ENCODE peak calls at places on chromosomes 4 and X, in six cellular contexts. X, A, D, Q, V and G are unnamed samples.

GRCh38 chrX:115616943-115617563 is 56.1 kb downstream of the PLS3 start:
- DNase-seq in X (peak; percentile 73), A (peak; percentile 89), D (peak; percentile 90), Q (no peak), V (peak; percentile 88), G (peak; percentile 80)

GRCh38 chrX:115949900-115950822 is 220.4 kb upstream of the AGTR2 start:
- DNase-seq in X (no peak), A (no peak), D (no peak), Q (no peak), V (no peak), G (peak; percentile 13)

GRCh38 chr4:149987330-149987751 is 90.9 kb upstream of the DCLK2 start:
- DNase-seq in X (no peak), A (peak; percentile 50), D (peak; percentile 27), Q (no peak), V (no peak), G (no peak)

GRCh38 chr4:125316391-125316780 is 1.6 kb downstream of the FAT4 start:
- DNase-seq in X (peak; percentile 77), A (peak; percentile 49), D (no peak), Q (no peak), V (no peak), G (peak; percentile 67)

GRCh38 chrX:74349387-74349786 is 45.4 kb downstream of the ZCCHC13 start:
- DNase-seq in X (peak; percentile 65), A (peak; percentile 82), D (peak; percentile 77), Q (no peak), V (peak; percentile 85), G (peak; percentile 41)

GRCh38 chr4:111806331-111806730 is 338.9 kb upstream of the FAM241A start:
- DNase-seq in X (peak; percentile 8), A (no peak), D (no peak), Q (no peak), V (no peak), G (peak; percentile 38)

GRCh38 chrX:53280703-53281320 is 572 bp downstream of the IQSEC2 start:
- DNase-seq in X (peak; percentile 54), A (peak; percentile 49), D (peak; percentile 36), Q (no peak), V (peak; percentile 48), G (peak; percentile 49)

GRCh38 chr4:161404346-161405110 is 759.3 kb downstream of the FSTL5 start:
- DNase-seq in X (no peak), A (peak; percentile 30), D (peak; percentile 28), Q (no peak), V (peak; percentile 58), G (no peak)

GRCh38 chr4:15233626-15234025 is 194.2 kb upstream of the C1QTNF7 start:
- DNase-seq in X (no peak), A (peak; percentile 52), D (no peak), Q (no peak), V (peak; percentile 12), G (no peak)

GRCh38 chr4:174775366-174775765 is 53.7 kb downstream of the GLRA3 start:
- DNase-seq in X (no peak), A (no peak), D (no peak), Q (no peak), V (no peak), G (no peak)

GRCh38 chrX:132491191-132491590 is 2.4 kb upstream of the MBNL3 start:
- DNase-seq in X (peak; percentile 62), A (no peak), D (no peak), Q (no peak), V (no peak), G (peak; percentile 63)

GRCh38 chr4:152415980-152416379 is 119.9 kb downstream of the FBXW7 start:
- DNase-seq in X (peak; percentile 28), A (peak; percentile 71), D (peak; percentile 45), Q (no peak), V (peak; percentile 61), G (peak; percentile 5)

GRCh38 chr4:41108481-41108880 is 105.9 kb downstream of the APBB2 start:
- DNase-seq in X (no peak), A (no peak), D (no peak), Q (no peak), V (no peak), G (no peak)

GRCh38 chr4:8310306-8310705 is 40.8 kb downstream of the HTRA3 start:
- DNase-seq in X (no peak), A (no peak), D (no peak), Q (no peak), V (no peak), G (no peak)

GRCh38 chr4:163111588-163111987 is 55.1 kb downstream of the NAF1 start:
- DNase-seq in X (peak; percentile 10), A (peak; percentile 43), D (peak; percentile 7), Q (no peak), V (no peak), G (peak; percentile 9)

GRCh38 chrX:2898861-2899512 is 30.2 kb downstream of the ARSD start:
- DNase-seq in X (peak; percentile 71), A (no peak), D (no peak), Q (no peak), V (no peak), G (no peak)

GRCh38 chr4:177367336-177367735 is 57.7 kb downstream of the NEIL3 start:
- DNase-seq in X (peak; percentile 50), A (peak; percentile 37), D (no peak), Q (no peak), V (peak; percentile 71), G (peak; percentile 13)

GRCh38 chr4:139934786-139935330 is 219.1 kb downstream of the MAML3 start:
- DNase-seq in X (peak; percentile 73), A (no peak), D (no peak), Q (no peak), V (no peak), G (no peak)

GRCh38 chr4:71236226-71236625 is 102.6 kb upstream of the SLC4A4 start:
- DNase-seq in X (no peak), A (no peak), D (no peak), Q (no peak), V (no peak), G (no peak)

GRCh38 chr4:107825072-107825789 is 499 bp downstream of the SGMS2 start:
- DNase-seq in X (peak; percentile 74), A (peak; percentile 66), D (peak; percentile 46), Q (peak; percentile 30), V (peak; percentile 55), G (peak; percentile 70)

GRCh38 chr4:177242651-177243296 is 66.9 kb upstream of the NEIL3 start:
- DNase-seq in X (no peak), A (no peak), D (peak; percentile 19), Q (no peak), V (peak; percentile 26), G (no peak)

GRCh38 chr4:118776166-118776954 is 59.6 kb downstream of the SEC24D start:
- DNase-seq in X (peak; percentile 34), A (peak; percentile 76), D (peak; percentile 68), Q (no peak), V (peak; percentile 78), G (peak; percentile 43)

GRCh38 chr4:102503301-102503746 is 2.2 kb downstream of the NFKB1 start:
- DNase-seq in X (peak; percentile 22), A (no peak), D (no peak), Q (no peak), V (no peak), G (peak; percentile 42)

GRCh38 chr4:39085891-39086290 is 23.9 kb downstream of the KLHL5 start:
- DNase-seq in X (no peak), A (peak; percentile 38), D (peak; percentile 48), Q (no peak), V (peak; percentile 96), G (peak; percentile 83)

GRCh38 chrX:40318796-40319195 is 221.0 kb upstream of the BCOR start:
- DNase-seq in X (no peak), A (no peak), D (no peak), Q (no peak), V (no peak), G (no peak)

GRCh38 chrX:109384569-109385174 is 97.2 kb downstream of the GUCY2F start:
- DNase-seq in X (peak; percentile 43), A (peak; percentile 63), D (peak; percentile 54), Q (peak; percentile 32), V (no peak), G (peak; percentile 54)

GRCh38 chrX:152614786-152615185 is 22.9 kb upstream of the GABRQ start:
- DNase-seq in X (no peak), A (no peak), D (no peak), Q (no peak), V (no peak), G (no peak)

GRCh38 chr4:178937130-178937529 is 1494.9 kb upstream of the AGA start:
- DNase-seq in X (peak; percentile 24), A (no peak), D (peak; percentile 24), Q (no peak), V (peak; percentile 5), G (peak; percentile 68)

GRCh38 chrX:94758130-94758529 is 1084.1 kb downstream of the FAM133A start:
- DNase-seq in X (no peak), A (no peak), D (no peak), Q (no peak), V (no peak), G (no peak)
- TF ChIP-seq CTCF in X (no peak), A (no peak), D (no peak), Q (no peak), V (no peak), G (no peak)

GRCh38 chr4:26458104-26458503 is 32.2 kb downstream of the CCKAR start:
- DNase-seq in X (no peak), A (peak; percentile 80), D (peak; percentile 84), Q (no peak), V (peak; percentile 77), G (no peak)

GRCh38 chr4:26455571-26455970 is 34.7 kb downstream of the CCKAR start:
- DNase-seq in X (no peak), A (no peak), D (no peak), Q (no peak), V (no peak), G (no peak)

GRCh38 chr4:26459756-26460530 is 30.3 kb downstream of the CCKAR start:
- DNase-seq in X (no peak), A (no peak), D (peak; percentile 51), Q (no peak), V (peak; percentile 68), G (no peak)

GRCh38 chr4:26457412-26457811 is 32.9 kb downstream of the CCKAR start:
- DNase-seq in X (no peak), A (no peak), D (no peak), Q (no peak), V (no peak), G (no peak)

GRCh38 chr4:26459054-26459755 is 31.1 kb downstream of the CCKAR start:
- DNase-seq in X (peak; percentile 67), A (peak; percentile 87), D (peak; percentile 72), Q (no peak), V (peak; percentile 71), G (peak; percentile 65)
- TF ChIP-seq CTCF in X (peak; percentile 67), A (peak; percentile 71), D (peak; percentile 66), Q (peak; percentile 74), V (peak; percentile 67), G (peak; percentile 49)

GRCh38 chr4:188341428-188341827 is 202.2 kb downstream of the TRIML1 start:
- DNase-seq in X (no peak), A (no peak), D (no peak), Q (no peak), V (no peak), G (no peak)
- TF ChIP-seq CTCF in X (no peak), A (no peak), D (no peak), Q (no peak), V (no peak), G (no peak)

DNA sequence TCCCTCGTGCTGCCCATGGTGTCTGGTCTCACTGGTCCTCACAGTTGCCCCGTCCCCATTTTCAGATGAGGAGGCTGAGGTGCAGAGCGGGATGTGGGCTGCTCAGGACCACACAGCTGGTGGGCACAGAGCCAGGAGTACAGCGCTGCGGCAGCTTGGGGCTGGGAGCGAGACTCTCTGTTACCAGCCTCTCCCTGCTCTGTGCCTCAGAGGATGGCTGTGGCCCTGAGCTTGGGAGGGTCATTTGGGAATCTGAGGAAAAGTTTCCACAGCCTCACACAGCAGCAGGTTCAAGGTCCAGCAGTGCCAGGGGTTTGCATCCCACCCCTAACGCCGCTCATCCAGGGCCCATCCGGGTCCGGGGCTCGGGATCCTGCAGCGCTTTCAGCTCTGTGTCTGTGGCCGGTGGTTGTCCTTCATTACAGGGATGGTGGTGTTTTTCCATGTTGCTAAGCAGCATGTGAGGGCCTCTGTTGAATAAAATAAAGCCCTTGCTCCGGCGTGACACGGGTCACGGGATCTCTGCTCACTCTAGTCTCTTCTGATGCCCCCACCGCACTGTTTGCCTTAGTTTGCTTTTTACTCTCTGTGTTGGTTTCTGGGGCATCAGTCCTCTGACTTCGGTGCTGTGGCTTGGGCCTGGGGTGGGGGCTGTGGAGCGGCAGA is 6.4 kb downstream of the WFS1 start:
- DNase-seq in X (no peak), A (no peak), D (no peak), Q (peak; percentile 18), V (no peak), G (no peak)
- TF ChIP-seq CTCF in X (no peak), A (no peak), D (no peak), Q (no peak), V (no peak), G (no peak)